ENCODE peak calls at places on chromosomes 1 and 21, in five cellular contexts. T is sigmoid colon, D is A549, M is spleen, I is testis. R is an unnamed sample.

GRCh38 chr1:236914375-236914774 is 89.9 kb downstream of the MT1HL1 start:
- DNase-seq in D (no peak), T (no peak), M (no peak), I (no peak), R (no peak)

GRCh38 chr1:31010081-31010989 is 55.2 kb downstream of the PUM1 start:
- DNase-seq in T (no peak), M (no peak), I (no peak), D (no peak), R (no peak)

GRCh38 chr1:23558140-23558871 is 995 bp downstream of the ID3 start:
- DNase-seq in D (no peak), T (peak; percentile 72), M (peak; percentile 89), I (peak; percentile 32), R (no peak)

GRCh38 chr1:53392460-53392859 is 64.6 kb upstream of the LRP8 start:
- DNase-seq in I (peak; percentile 82), T (no peak), M (peak; percentile 65), D (no peak), R (no peak)

GRCh38 chr1:207462535-207462934 is 8.4 kb downstream of the CR2 start:
- DNase-seq in I (no peak), T (no peak), M (no peak), D (no peak), R (no peak)

GRCh38 chr21:46655230-46655629 is 19.8 kb downstream of the PRMT2 start:
- DNase-seq in D (no peak), T (no peak), I (no peak), M (no peak), R (no peak)

GRCh38 chr1:182357177-182357576 is 34.4 kb downstream of the GLUL start:
- DNase-seq in I (no peak), T (no peak), M (no peak), D (no peak), R (peak; percentile 25)

GRCh38 chr1:109823543-109824348 is 60.0 kb upstream of the EPS8L3 start:
- DNase-seq in T (peak; percentile 72), M (peak; percentile 79), I (peak; percentile 47), D (peak; percentile 38), R (no peak)

GRCh38 chr21:41230530-41230929 is 62.6 kb downstream of the BACE2 start:
- DNase-seq in I (no peak), D (no peak), T (no peak), M (no peak), R (no peak)

GRCh38 chr1:80896957-80897356 is 903.8 kb upstream of the ADGRL2 start:
- DNase-seq in M (no peak), D (no peak), I (no peak), T (no peak), R (no peak)

GRCh38 chr1:230232352-230232751 is 165.3 kb downstream of the GALNT2 start:
- DNase-seq in T (no peak), D (no peak), I (peak; percentile 9), M (no peak), R (no peak)
- H3K4me3 ChIP-seq in T (no peak overlapping the region), D (no peak overlapping the region), I (no peak overlapping the region), M (no peak overlapping the region), R (no peak overlapping the region)

GRCh38 chr1:203676455-203676854 is 49.8 kb downstream of the ATP2B4 start:
- DNase-seq in M (no peak), T (no peak), I (no peak), D (no peak), R (no peak)

GRCh38 chr1:203673550-203674411 is 47.1 kb downstream of the ATP2B4 start:
- DNase-seq in T (peak; percentile 82), M (peak; percentile 84), I (peak; percentile 53), D (peak; percentile 87), R (no peak)

GRCh38 chr1:203677771-203678170 is 51.1 kb downstream of the ATP2B4 start:
- DNase-seq in I (no peak), T (no peak), D (no peak), M (no peak), R (no peak)

GRCh38 chr1:203678943-203679661 is 52.5 kb downstream of the ATP2B4 start:
- DNase-seq in D (no peak), T (no peak), M (no peak), I (no peak), R (no peak)

GRCh38 chr1:203675596-203676347 is 49.1 kb downstream of the ATP2B4 start:
- DNase-seq in D (no peak), T (no peak), M (no peak), I (no peak), R (no peak)
- TF ChIP-seq CTCF in D (no peak), T (no peak), M (no peak), I (no peak), R (no peak)

DNA sequence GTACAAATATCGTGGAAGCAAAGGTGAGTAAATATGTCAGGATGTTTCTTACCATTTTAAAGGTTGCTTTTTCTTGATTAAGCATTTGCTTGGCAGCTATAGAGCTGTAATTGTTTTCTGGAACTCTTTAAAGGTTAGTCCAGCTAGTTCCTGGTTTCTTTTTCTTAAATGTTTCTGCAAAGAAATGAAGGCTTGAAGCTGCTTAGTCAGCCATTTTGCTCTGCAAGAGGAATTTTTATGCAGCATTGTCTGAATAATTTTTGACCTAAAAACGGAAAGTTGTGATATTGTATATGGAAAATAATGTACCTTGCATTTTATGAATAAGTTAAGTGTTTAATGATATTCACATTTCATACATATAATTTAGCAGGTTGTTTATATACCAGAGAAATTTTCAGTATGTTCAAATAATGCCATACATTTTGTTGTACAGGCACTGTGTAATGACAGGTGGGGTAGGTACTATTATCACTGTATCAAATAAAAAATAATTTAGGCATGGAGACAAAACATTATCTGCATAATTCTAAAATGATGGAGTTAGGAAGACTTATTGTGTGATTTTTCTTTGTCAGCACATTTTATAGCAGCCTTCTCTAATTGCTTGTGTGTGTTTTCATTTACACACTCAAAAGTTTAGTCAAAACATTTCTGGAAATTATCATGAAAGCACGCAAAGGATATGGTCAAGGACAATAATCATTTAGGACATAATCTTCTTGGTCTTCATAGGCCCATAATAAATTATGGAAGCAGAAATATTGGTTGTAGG is 624.4 kb downstream of the NCAM2 start:
- DNase-seq in T (no peak), M (no peak), I (no peak), D (no peak), R (no peak)
- TF ChIP-seq POLR2A in T (no peak), M (no peak), I (no peak), D (no peak), R (no peak)

DNA sequence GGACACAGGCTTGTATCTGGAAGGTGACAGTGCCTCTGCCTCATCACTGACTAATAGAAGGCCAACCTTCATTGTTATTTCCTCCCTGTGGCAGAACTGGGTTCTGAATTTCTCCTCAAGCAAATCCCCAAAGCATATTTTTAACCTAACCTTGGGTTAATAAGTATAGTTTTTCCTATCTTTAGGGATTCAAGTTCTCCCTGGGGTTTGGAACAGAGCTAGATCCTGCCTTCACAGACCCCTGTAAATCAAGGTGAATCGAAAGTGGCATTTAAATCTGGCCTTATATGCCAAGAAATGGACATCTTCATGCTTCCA is 4.4 kb upstream of the CHI3L2 start:
- DNase-seq in T (no peak), D (no peak), I (no peak), M (no peak), R (no peak)
- H3K4me3 ChIP-seq in T (no peak overlapping the region), D (no peak overlapping the region), I (no peak overlapping the region), M (no peak overlapping the region), R (no peak overlapping the region)

DNA sequence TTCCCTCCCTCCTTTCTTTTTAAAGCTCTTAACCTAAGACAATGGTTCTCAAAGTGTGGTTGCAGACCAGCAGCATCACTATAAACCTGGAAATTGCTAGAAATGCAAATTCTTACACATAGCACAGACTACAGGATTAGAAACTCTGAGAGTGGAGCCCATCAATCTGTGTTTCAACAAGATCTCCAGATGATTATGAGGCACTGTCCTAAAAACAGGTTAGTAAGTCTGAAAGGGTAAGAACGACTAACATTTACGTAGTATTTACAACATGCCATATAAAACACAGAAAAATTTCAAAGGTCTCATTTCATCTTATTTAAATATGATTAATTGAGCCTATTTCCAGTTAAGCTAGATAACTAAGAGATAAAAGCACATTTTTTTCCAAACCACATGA is 138.8 kb downstream of the COP1 start:
- DNase-seq in I (no peak), T (no peak), D (no peak), M (no peak), R (no peak)
- TF ChIP-seq CTCF in I (no peak), T (no peak), D (no peak), M (no peak), R (no peak)